ENCODE peak calls at places on chromosomes 16 and 17, in seven cellular contexts. O is endodermal cell, C is cardiac muscle cell, L is body of pancreas, S is mucosa of descending colon, R is WTC11, B is uterus. D is an unnamed sample.

GRCh38 chr16:57621521-57622268 is 6.7 kb upstream of the ADGRG1 start:
- DNase-seq in O (peak), C (no peak), L (peak), S (peak), R (no peak), B (peak), D (no peak)

GRCh38 chr17:58380207-58381123 is 28.5 kb upstream of the SUPT4H1 start:
- DNase-seq in O (no peak), C (no peak), L (no peak), S (no peak), R (no peak), B (no peak), D (no peak)

GRCh38 chr17:66930933-66931332 is 33.6 kb upstream of the CACNG4 start:
- DNase-seq in O (peak), C (peak), L (no peak), S (no peak), R (no peak), B (no peak), D (no peak)

GRCh38 chr16:65123846-65124513 is 2.1 kb upstream of the CDH11 start:
- DNase-seq in O (peak), C (no peak), L (no peak), S (no peak), R (no peak), B (peak), D (no peak)

GRCh38 chr16:12100124-12100647 is 123.7 kb downstream of the SNX29 start:
- DNase-seq in O (no peak), C (no peak), L (no peak), S (no peak), R (no peak), B (no peak), D (no peak)

GRCh38 chr17:65441053-65441635 is 120.3 kb downstream of the AXIN2 start:
- DNase-seq in O (peak), C (no peak), L (no peak), S (no peak), R (no peak), B (no peak), D (no peak)

GRCh38 chr16:84786605-84787302 is 33.0 kb upstream of the CRISPLD2 start:
- DNase-seq in O (no peak), C (no peak), L (peak), S (peak), R (no peak), B (no peak), D (no peak)

GRCh38 chr16:23821875-23822688 is 13.7 kb upstream of the PRKCB start:
- DNase-seq in O (no peak), C (no peak), L (no peak), S (no peak), R (no peak), B (no peak), D (no peak)

GRCh38 chr17:1091885-1092284 is 87.9 kb downstream of the ABR start:
- DNase-seq in O (no peak), C (no peak), L (no peak), S (no peak), R (no peak), B (no peak), D (no peak)

GRCh38 chr16:29848420-29849297 is 14.4 kb downstream of the CDIPT start:
- DNase-seq in O (peak), C (peak), L (peak), S (peak), R (peak), B (peak), D (peak)

GRCh38 chr16:5560084-5560483 is 462.5 kb upstream of the EEF2KMT start:
- DNase-seq in O (no peak), C (no peak), L (no peak), S (no peak), R (no peak), B (no peak), D (no peak)

GRCh38 chr17:32142857-32143524 is 689 bp downstream of the RHOT1 start:
- DNase-seq in O (peak), C (peak), L (peak), S (peak), R (peak), B (peak), D (peak)

GRCh38 chr16:2471016-2471652 is at the start of gene NTN3:
- DNase-seq in O (peak), C (no peak), L (no peak), S (peak), R (peak), B (no peak), D (peak)

GRCh38 chr17:27485711-27486495 is 29.7 kb downstream of the KSR1 start:
- DNase-seq in O (no peak), C (no peak), L (no peak), S (no peak), R (no peak), B (no peak), D (no peak)

GRCh38 chr17:28347261-28347891 is 10.0 kb downstream of the POLDIP2 start:
- DNase-seq in O (peak), C (peak), L (no peak), S (no peak), R (no peak), B (no peak), D (no peak)

GRCh38 chr17:58081641-58082340 is 1.4 kb upstream of the DYNLL2 start:
- DNase-seq in O (peak), C (no peak), L (no peak), S (no peak), R (no peak), B (no peak), D (peak)

GRCh38 chr16:84161011-84161410 is 15.9 kb downstream of the DNAAF1 start:
- DNase-seq in O (peak), C (no peak), L (no peak), S (no peak), R (no peak), B (no peak), D (no peak)

GRCh38 chr16:65572156-65572555 is 450.3 kb upstream of the CDH11 start:
- DNase-seq in O (no peak), C (peak), L (no peak), S (no peak), R (no peak), B (no peak), D (no peak)

GRCh38 chr16:8758022-8758421 is 39.4 kb downstream of the TMEM186 start:
- DNase-seq in O (peak), C (no peak), L (no peak), S (no peak), R (no peak), B (no peak), D (no peak)

GRCh38 chr16:8751481-8752311 is 45.7 kb downstream of the TMEM186 start:
- DNase-seq in O (peak), C (peak), L (peak), S (no peak), R (no peak), B (no peak), D (no peak)

GRCh38 chr16:8753411-8754054 is 43.9 kb downstream of the TMEM186 start:
- DNase-seq in O (no peak), C (no peak), L (peak), S (no peak), R (no peak), B (no peak), D (no peak)

GRCh38 chr16:8756755-8757154 is 40.7 kb downstream of the TMEM186 start:
- DNase-seq in O (peak), C (no peak), L (no peak), S (no peak), R (no peak), B (no peak), D (no peak)

DNA sequence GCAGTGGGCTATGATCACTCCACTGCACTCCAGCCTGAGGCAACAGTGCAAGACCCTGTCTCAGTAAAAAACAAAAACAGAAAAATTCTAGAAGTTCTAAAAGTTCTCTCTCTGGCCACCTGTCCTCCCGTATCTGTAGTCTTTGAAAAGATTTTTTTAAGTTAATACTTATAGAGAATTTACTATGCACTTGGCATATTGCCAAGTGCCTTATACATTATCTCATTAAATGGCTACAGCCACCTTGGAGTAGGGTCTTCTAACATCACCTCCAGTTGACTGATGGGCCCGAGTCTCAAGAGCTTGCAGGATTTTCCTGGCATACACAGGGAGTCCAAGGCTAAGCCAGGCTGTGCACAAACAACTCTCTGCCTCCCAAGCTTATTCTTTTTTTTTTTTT is 44.7 kb downstream of the TMEM186 start:
- DNase-seq in O (no peak), C (no peak), L (no peak), S (no peak), R (no peak), B (no peak), D (no peak)
- TF ChIP-seq CTCF in O (no peak), C (no peak), L (no peak), S (no peak), R (no peak), B (no peak), D (no peak)

GRCh38 chr17:74772071-74772470 is 4.1 kb downstream of the NAT9 start:
- DNase-seq in O (no peak), C (no peak), L (no peak), S (no peak), R (no peak), B (no peak), D (no peak)

GRCh38 chr17:74769266-74769855 is 6.8 kb downstream of the NAT9 start:
- DNase-seq in O (no peak), C (no peak), L (no peak), S (no peak), R (no peak), B (no peak), D (no peak)

GRCh38 chr17:74771319-74771914 is 4.7 kb downstream of the NAT9 start:
- DNase-seq in O (no peak), C (no peak), L (no peak), S (no peak), R (no peak), B (no peak), D (no peak)

GRCh38 chr17:74769856-74770497 is 6.2 kb downstream of the NAT9 start:
- DNase-seq in O (no peak), C (no peak), L (peak), S (no peak), R (no peak), B (no peak), D (no peak)

GRCh38 chr17:74770498-74771318 is 5.4 kb downstream of the NAT9 start:
- DNase-seq in O (peak), C (peak), L (peak), S (peak), R (peak), B (no peak), D (peak)
- TF ChIP-seq CTCF in O (peak), C (peak), L (peak), S (peak), R (peak), B (peak), D (peak)

GRCh38 chr17:83194761-83195329 is 115.4 kb downstream of the METRNL start:
- DNase-seq in O (no peak), C (no peak), L (peak), S (no peak), R (no peak), B (peak), D (no peak)

GRCh38 chr17:83194189-83194565 is 114.8 kb downstream of the METRNL start:
- DNase-seq in O (no peak), C (no peak), L (peak), S (no peak), R (no peak), B (peak), D (no peak)

GRCh38 chr17:83196973-83197880 is 117.8 kb downstream of the METRNL start:
- DNase-seq in O (no peak), C (no peak), L (peak), S (no peak), R (no peak), B (no peak), D (no peak)

GRCh38 chr17:83196088-83196765 is 116.8 kb downstream of the METRNL start:
- DNase-seq in O (no peak), C (peak), L (peak), S (no peak), R (no peak), B (no peak), D (no peak)

GRCh38 chr17:83195330-83196087 is 116.1 kb downstream of the METRNL start:
- DNase-seq in O (no peak), C (peak), L (peak), S (no peak), R (no peak), B (no peak), D (no peak)
- TF ChIP-seq CTCF in O (no peak), C (no peak), L (no peak), S (no peak), R (no peak), B (no peak), D (no peak)

DNA sequence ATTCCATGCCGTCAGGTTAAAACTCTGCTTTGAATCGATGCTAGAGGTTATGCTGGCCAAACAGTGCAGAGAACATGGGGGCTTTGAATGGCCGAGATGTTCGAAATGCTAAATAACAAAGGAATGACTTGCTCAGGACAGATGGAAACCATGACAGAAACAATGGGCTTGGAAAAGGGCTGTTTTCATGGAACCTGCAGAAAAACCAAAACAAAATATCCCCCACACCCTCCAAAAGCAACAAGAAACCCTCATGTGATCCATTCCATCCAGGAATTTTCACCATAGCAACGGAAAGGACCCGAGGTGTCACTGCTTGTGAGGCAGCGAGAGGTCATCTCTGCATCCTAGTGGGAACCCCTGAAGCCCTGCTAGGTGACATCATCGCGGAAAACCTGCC is 25.5 kb downstream of the GPRC5B start:
- DNase-seq in O (no peak), C (no peak), L (no peak), S (no peak), R (no peak), B (no peak), D (no peak)
- TF ChIP-seq CTCF in O (no peak), C (no peak), L (no peak), S (no peak), R (no peak), B (no peak), D (no peak)

GRCh38 chr17:13014801-13015200 is 3.0 kb downstream of the ELAC2 start:
- DNase-seq in O (no peak), C (no peak), L (no peak), S (no peak), R (no peak), B (no peak), D (no peak)

GRCh38 chr17:13016881-13017622 is 775 bp downstream of the ELAC2 start:
- DNase-seq in O (no peak), C (peak), L (no peak), S (no peak), R (no peak), B (no peak), D (no peak)

GRCh38 chr17:13017623-13018462 is at the start of gene ELAC2:
- DNase-seq in O (peak), C (peak), L (peak), S (peak), R (peak), B (peak), D (peak)
- TF ChIP-seq CTCF in O (peak), C (no peak), L (peak), S (peak), R (no peak), B (no peak), D (peak)

DNA sequence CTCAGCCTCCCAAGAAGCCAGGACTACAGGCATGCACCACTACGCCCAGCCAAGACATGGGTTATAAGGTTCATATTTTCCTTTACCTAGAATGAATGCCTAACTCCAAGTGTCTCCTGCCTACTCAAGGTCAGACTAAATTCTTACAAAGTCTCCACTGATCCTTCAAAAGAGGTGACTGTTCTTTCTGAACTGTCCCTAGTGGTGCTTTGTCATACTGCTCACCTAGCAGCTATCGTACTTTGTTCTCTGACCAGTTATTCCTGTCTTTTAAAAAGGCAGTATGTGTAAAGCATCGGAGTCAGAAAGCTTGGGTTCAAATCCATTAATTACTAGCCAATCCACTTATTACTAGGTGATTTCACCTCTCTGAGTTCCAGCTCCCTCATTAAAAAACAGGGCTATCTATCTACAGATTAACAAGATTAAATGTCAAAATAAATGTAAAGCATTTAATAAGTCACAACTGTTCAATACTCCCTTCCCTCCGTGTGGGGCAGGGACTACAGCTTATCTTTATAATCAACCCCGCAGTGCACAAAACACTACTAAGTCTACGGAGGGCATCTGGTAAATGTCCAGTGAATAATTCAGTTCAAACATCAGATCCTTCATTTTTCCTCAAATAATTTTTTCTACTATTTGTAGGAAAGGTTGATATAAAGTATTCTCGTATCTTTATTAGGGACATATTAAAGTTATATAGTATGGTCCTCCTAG is 20.0 kb upstream of the ITGA2B start:
- DNase-seq in O (no peak), C (no peak), L (no peak), S (no peak), R (no peak), B (no peak), D (no peak)
- TF ChIP-seq CTCF in O (peak), C (no peak), L (peak), S (no peak), R (no peak), B (no peak), D (peak)

GRCh38 chr17:81723651-81724209 is 11.6 kb downstream of the SLC25A10 start:
- DNase-seq in O (no peak), C (no peak), L (peak), S (no peak), R (no peak), B (no peak), D (no peak)

GRCh38 chr17:81722184-81723120 is 10.4 kb downstream of the SLC25A10 start:
- DNase-seq in O (peak), C (peak), L (peak), S (peak), R (no peak), B (no peak), D (no peak)

GRCh38 chr17:81727324-81728031 is 15.4 kb downstream of the SLC25A10 start:
- DNase-seq in O (peak), C (no peak), L (peak), S (peak), R (no peak), B (no peak), D (no peak)

GRCh38 chr17:81731271-81731670 is 19.2 kb downstream of the SLC25A10 start:
- DNase-seq in O (no peak), C (peak), L (no peak), S (no peak), R (no peak), B (no peak), D (no peak)

GRCh38 chr17:81726004-81726403 is 13.9 kb downstream of the SLC25A10 start:
- DNase-seq in O (no peak), C (no peak), L (peak), S (no peak), R (no peak), B (no peak), D (no peak)
- TF ChIP-seq CTCF in O (no peak), C (no peak), L (no peak), S (no peak), R (no peak), B (no peak), D (no peak)

GRCh38 chr17:64019486-64020067 is 856 bp downstream of the ICAM2 start:
- DNase-seq in O (peak), C (no peak), L (no peak), S (no peak), R (no peak), B (no peak), D (no peak)

GRCh38 chr17:64017381-64017980 is 3.0 kb downstream of the ICAM2 start:
- DNase-seq in O (no peak), C (no peak), L (no peak), S (no peak), R (no peak), B (no peak), D (no peak)

GRCh38 chr17:64016974-64017373 is 3.5 kb downstream of the ICAM2 start:
- DNase-seq in O (no peak), C (no peak), L (no peak), S (no peak), R (no peak), B (no peak), D (no peak)

GRCh38 chr17:64015447-64015846 is 5.0 kb downstream of the ICAM2 start:
- DNase-seq in O (peak), C (no peak), L (no peak), S (no peak), R (no peak), B (no peak), D (no peak)

GRCh38 chr17:64016248-64016784 is 4.1 kb downstream of the ICAM2 start:
- DNase-seq in O (peak), C (no peak), L (no peak), S (no peak), R (no peak), B (no peak), D (no peak)
- TF ChIP-seq CTCF in O (peak), C (peak), L (no peak), S (no peak), R (no peak), B (no peak), D (no peak)